ENCODE peak calls at places on chromosomes 1 and 21, in five cellular contexts. I is T-cell; T is activated CD4-positive, alpha-beta T cell treated with anti-CD3 and anti-CD28 coated beads, Interleukin-2, amount 50 U/mL, for 1 hour; M is tibial artery; P is ELR. W is an unnamed sample.

GRCh38 chr1:161199506-161200119 is 759 bp upstream of the ADAMTS4 start:
- DNase-seq in I (no peak), T (no peak), M (no peak), P (no peak), W (no peak)

GRCh38 chr1:216892581-216892980 is 169.4 kb upstream of the ESRRG start:
- DNase-seq in T (no peak), I (no peak), P (no peak), M (no peak), W (no peak)

GRCh38 chr1:31234309-31234708 is 5.4 kb downstream of the NKAIN1 start:
- DNase-seq in T (no peak), I (no peak), M (no peak), P (no peak), W (no peak)

GRCh38 chr1:81254560-81254959 is 546.2 kb upstream of the ADGRL2 start:
- DNase-seq in P (peak; percentile 19), I (no peak), M (no peak), T (no peak), W (no peak)

GRCh38 chr1:78797108-78797781 is 147.6 kb downstream of the IFI44 start:
- DNase-seq in M (no peak), T (no peak), I (no peak), P (no peak), W (no peak)

GRCh38 chr1:231553320-231553719 is 24.9 kb downstream of the TSNAX start:
- DNase-seq in P (no peak), M (no peak), T (no peak), I (no peak), W (no peak)

GRCh38 chr1:80582980-80583379 is 1217.8 kb upstream of the ADGRL2 start:
- DNase-seq in P (no peak), T (no peak), M (no peak), I (no peak), W (no peak)

GRCh38 chr1:115980998-115981993 is 5.0 kb downstream of the SLC22A15 start:
- DNase-seq in P (peak; percentile 62), M (no peak), T (no peak), I (no peak), W (peak; percentile 86)

GRCh38 chr1:43329995-43330751 is 7.4 kb upstream of the MPL start:
- DNase-seq in M (peak; percentile 69), P (peak; percentile 84), T (no peak), I (no peak), W (peak; percentile 98)

GRCh38 chr1:118366296-118366695 is 181.3 kb upstream of the SPAG17 start:
- DNase-seq in P (peak; percentile 5), M (no peak), I (no peak), T (no peak), W (no peak)

GRCh38 chr21:45580181-45580575 is 37.9 kb upstream of the SLC19A1 start:
- DNase-seq in M (peak; percentile 37), P (no peak), I (no peak), T (no peak), W (peak; percentile 76)

GRCh38 chr1:178275553-178275952 is 181.6 kb downstream of the RASAL2 start:
- DNase-seq in M (no peak), T (no peak), I (no peak), P (peak; percentile 61), W (no peak)

GRCh38 chr1:67616394-67616985 is 68.5 kb upstream of the GADD45A start:
- DNase-seq in M (no peak), T (no peak), I (no peak), P (peak; percentile 47), W (peak; percentile 31)

GRCh38 chr21:34771512-34772028 is 102.8 kb downstream of the CLIC6 start:
- DNase-seq in M (no peak), I (no peak), P (peak; percentile 84), T (no peak), W (no peak)

GRCh38 chr1:177346960-177347359 is 176.2 kb downstream of the BRINP2 start:
- DNase-seq in I (no peak), M (no peak), P (no peak), T (no peak), W (no peak)

GRCh38 chr1:19028110-19028509 is 71.6 kb upstream of the IFFO2 start:
- DNase-seq in P (no peak), I (no peak), M (peak; percentile 19), T (no peak), W (no peak)

GRCh38 chr1:225700889-225701465 is 48.1 kb upstream of the ENAH start:
- DNase-seq in T (no peak), P (peak; percentile 28), M (peak; percentile 42), I (no peak), W (no peak)

GRCh38 chr1:26015358-26015757 is 6.2 kb upstream of the EXTL1 start:
- DNase-seq in M (no peak), T (no peak), I (no peak), P (no peak), W (peak; percentile 46)

GRCh38 chr1:224217655-224218615 is 34.9 kb downstream of the DEGS1 start:
- DNase-seq in P (no peak), T (no peak), M (no peak), I (no peak), W (no peak)

GRCh38 chr1:211259596-211260126 is 495 bp downstream of the RCOR3 start:
- DNase-seq in P (peak; percentile 70), M (peak; percentile 81), T (no peak), I (no peak), W (peak; percentile 90)

GRCh38 chr1:45820797-45821196 is 17.4 kb downstream of the MAST2 start:
- DNase-seq in I (no peak), M (no peak), P (no peak), T (no peak), W (no peak)

GRCh38 chr1:151720190-151720953 is 950 bp upstream of the RIIAD1 start:
- DNase-seq in I (no peak), P (no peak), T (no peak), M (no peak), W (peak; percentile 90)

GRCh38 chr1:91569411-91570104 is 68.9 kb downstream of the CDC7 start:
- DNase-seq in T (no peak), I (no peak), P (peak; percentile 94), M (peak; percentile 94), W (peak; percentile 90)

GRCh38 chr1:2300851-2301606 is 72.9 kb downstream of the SKI start:
- DNase-seq in T (peak; percentile 96), P (peak; percentile 64), M (peak; percentile 92), I (peak; percentile 89), W (peak; percentile 99)

W was measured in osteoblast.